ENCODE peak calls at places on chromosomes 5 and 9, in four cellular contexts. One of them, this sample, is unnamed.

GRCh38 chr5:81233080-81233634 is at the start of gene CKMT2:
- DNase-seq in K562: no peak
- DNase-seq in HL-60: no peak
- DNase-seq in GM12878: no peak
- DNase-seq in this sample: peak

GRCh38 chr5:14741131-14741530 is 76.6 kb downstream of the OTULIN start:
- DNase-seq in K562: no peak
- DNase-seq in HL-60: no peak
- DNase-seq in GM12878: no peak
- DNase-seq in this sample: no peak

GRCh38 chr5:151048526-151048925 is 28.1 kb downstream of the GPX3 start:
- DNase-seq in K562: no peak
- DNase-seq in HL-60: no peak
- DNase-seq in GM12878: no peak
- DNase-seq in this sample: no peak

GRCh38 chr5:132777209-132778069 is at the start of gene SEPTIN8:
- DNase-seq in K562: peak
- DNase-seq in HL-60: no peak
- DNase-seq in GM12878: no peak
- DNase-seq in this sample: peak

GRCh38 chr9:14153310-14153720 is 160.6 kb downstream of the NFIB start:
- DNase-seq in K562: no peak
- DNase-seq in HL-60: no peak
- DNase-seq in GM12878: no peak
- DNase-seq in this sample: no peak

GRCh38 chr5:16508730-16509531 is 43.3 kb upstream of the ZNF622 start:
- DNase-seq in K562: no peak
- DNase-seq in HL-60: peak
- DNase-seq in GM12878: no peak
- DNase-seq in this sample: no peak

GRCh38 chr9:13278368-13279246 is 885 bp downstream of the MPDZ start:
- DNase-seq in K562: peak
- DNase-seq in HL-60: no peak
- DNase-seq in GM12878: no peak
- DNase-seq in this sample: no peak

GRCh38 chr5:123875444-123876264 is 363.7 kb downstream of the CSNK1G3 start:
- DNase-seq in K562: no peak
- DNase-seq in HL-60: no peak
- DNase-seq in GM12878: no peak
- DNase-seq in this sample: no peak

GRCh38 chr5:35125746-35126145 is 78.0 kb upstream of the AGXT2 start:
- DNase-seq in K562: no peak
- DNase-seq in HL-60: no peak
- DNase-seq in GM12878: no peak
- DNase-seq in this sample: no peak

GRCh38 chr5:128736567-128736966 is 198.5 kb upstream of the FBN2 start:
- DNase-seq in K562: no peak
- DNase-seq in HL-60: no peak
- DNase-seq in GM12878: no peak
- DNase-seq in this sample: no peak

GRCh38 chr5:71816307-71816706 is 97.2 kb downstream of the CARTPT start:
- DNase-seq in K562: no peak
- DNase-seq in HL-60: no peak
- DNase-seq in GM12878: no peak
- DNase-seq in this sample: no peak

GRCh38 chr9:36878161-36878560 is 155.9 kb downstream of the PAX5 start:
- DNase-seq in K562: no peak
- DNase-seq in HL-60: no peak
- DNase-seq in GM12878: no peak
- DNase-seq in this sample: no peak

GRCh38 chr5:78518365-78519197 is 130.0 kb downstream of the LHFPL2 start:
- DNase-seq in K562: no peak
- DNase-seq in HL-60: no peak
- DNase-seq in GM12878: no peak
- DNase-seq in this sample: no peak

GRCh38 chr5:180294913-180295555 is 3.2 kb upstream of the MAPK9 start:
- DNase-seq in K562: no peak
- DNase-seq in HL-60: no peak
- DNase-seq in GM12878: no peak
- DNase-seq in this sample: no peak

GRCh38 chr9:81592890-81593271 is 96.5 kb downstream of the TLE1 start:
- DNase-seq in K562: no peak
- DNase-seq in HL-60: no peak
- DNase-seq in GM12878: no peak
- DNase-seq in this sample: no peak

GRCh38 chr5:169804861-169805260 is 167.8 kb downstream of the DOCK2 start:
- DNase-seq in K562: no peak
- DNase-seq in HL-60: no peak
- DNase-seq in GM12878: no peak
- DNase-seq in this sample: no peak

GRCh38 chr5:71719092-71719964 is at the start of gene CARTPT:
- DNase-seq in K562: peak
- DNase-seq in HL-60: no peak
- DNase-seq in GM12878: no peak
- DNase-seq in this sample: no peak

GRCh38 chr5:172864747-172865146 is 30.7 kb downstream of the ERGIC1 start:
- DNase-seq in K562: no peak
- DNase-seq in HL-60: no peak
- DNase-seq in GM12878: no peak
- DNase-seq in this sample: no peak

GRCh38 chr9:109753308-109753707 is 26.7 kb upstream of the PALM2AKAP2 start:
- DNase-seq in K562: no peak
- DNase-seq in HL-60: no peak
- DNase-seq in GM12878: no peak
- DNase-seq in this sample: no peak

GRCh38 chr9:107316795-107317661 is 33.9 kb downstream of the RAD23B start:
- DNase-seq in K562: no peak
- DNase-seq in HL-60: peak
- DNase-seq in GM12878: no peak
- DNase-seq in this sample: no peak

GRCh38 chr5:98458004-98458403 is 315.5 kb upstream of the RGMB start:
- DNase-seq in K562: no peak
- DNase-seq in HL-60: no peak
- DNase-seq in GM12878: no peak
- DNase-seq in this sample: no peak
- TF ChIP-seq SPI1 in K562: no peak
- TF ChIP-seq SPI1 in HL-60: no peak
- TF ChIP-seq SPI1 in GM12878: no peak
- TF ChIP-seq SPI1 in this sample: no peak

GRCh38 chr9:137464291-137464999 is 5.3 kb upstream of the NSMF start:
- DNase-seq in K562: no peak
- DNase-seq in HL-60: no peak
- DNase-seq in GM12878: no peak
- DNase-seq in this sample: no peak
- TF ChIP-seq SPI1 in K562: no peak
- TF ChIP-seq SPI1 in HL-60: no peak
- TF ChIP-seq SPI1 in GM12878: no peak
- TF ChIP-seq SPI1 in this sample: no peak

GRCh38 chr5:73763300-73764032 is 137.5 kb downstream of the ARHGEF28 start:
- DNase-seq in K562: no peak
- DNase-seq in HL-60: no peak
- DNase-seq in GM12878: no peak
- DNase-seq in this sample: no peak
- TF ChIP-seq SPI1 in K562: no peak
- TF ChIP-seq SPI1 in HL-60: no peak
- TF ChIP-seq SPI1 in GM12878: no peak
- TF ChIP-seq SPI1 in this sample: no peak

DNA sequence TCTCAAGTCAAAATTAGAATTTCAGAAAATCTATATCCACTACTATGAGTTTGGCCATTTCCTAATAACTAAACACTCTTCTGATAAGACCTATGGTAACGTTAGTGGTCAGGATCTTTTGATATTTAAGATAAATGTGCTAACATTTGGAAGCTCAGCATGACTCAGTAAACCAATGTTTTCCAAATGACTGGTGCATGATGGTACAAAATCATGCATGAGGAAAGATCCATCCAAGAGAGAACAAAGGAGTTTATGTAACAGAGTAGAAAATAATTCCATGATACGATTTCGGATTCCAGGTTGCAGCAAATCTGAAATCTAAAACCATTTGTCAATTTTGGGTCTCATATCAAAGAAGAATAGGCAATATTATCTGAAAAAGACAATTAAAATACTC is 279.2 kb downstream of the NSG2 start:
- DNase-seq in K562: no peak
- DNase-seq in HL-60: no peak
- DNase-seq in GM12878: no peak
- DNase-seq in this sample: no peak
- TF ChIP-seq SPI1 in K562: no peak
- TF ChIP-seq SPI1 in HL-60: no peak
- TF ChIP-seq SPI1 in GM12878: no peak
- TF ChIP-seq SPI1 in this sample: no peak

GRCh38 chr5:68415177-68416085 is 199.9 kb downstream of the PIK3R1 start:
- DNase-seq in K562: no peak
- DNase-seq in HL-60: peak
- DNase-seq in GM12878: no peak
- DNase-seq in this sample: no peak
- TF ChIP-seq SPI1 in K562: peak
- TF ChIP-seq SPI1 in HL-60: peak
- TF ChIP-seq SPI1 in GM12878: peak
- TF ChIP-seq SPI1 in this sample: peak

GRCh38 chr9:3401556-3401955 is 124.2 kb downstream of the RFX3 start:
- DNase-seq in K562: no peak
- DNase-seq in HL-60: no peak
- DNase-seq in GM12878: no peak
- DNase-seq in this sample: no peak
- TF ChIP-seq SPI1 in K562: no peak
- TF ChIP-seq SPI1 in HL-60: no peak
- TF ChIP-seq SPI1 in GM12878: no peak
- TF ChIP-seq SPI1 in this sample: no peak

GRCh38 chr9:76987594-76988200 is 31.8 kb upstream of the FOXB2 start:
- DNase-seq in K562: peak
- DNase-seq in HL-60: peak
- DNase-seq in GM12878: peak
- DNase-seq in this sample: peak
- TF ChIP-seq SPI1 in K562: no peak
- TF ChIP-seq SPI1 in HL-60: no peak
- TF ChIP-seq SPI1 in GM12878: no peak
- TF ChIP-seq SPI1 in this sample: no peak

GRCh38 chr5:120684749-120685415 is 220.8 kb downstream of the PRR16 start:
- DNase-seq in K562: no peak
- DNase-seq in HL-60: no peak
- DNase-seq in GM12878: no peak
- DNase-seq in this sample: no peak
- TF ChIP-seq SPI1 in K562: no peak
- TF ChIP-seq SPI1 in HL-60: no peak
- TF ChIP-seq SPI1 in GM12878: no peak
- TF ChIP-seq SPI1 in this sample: no peak

GRCh38 chr9:136629879-136630661 is 32.6 kb upstream of the EGFL7 start:
- DNase-seq in K562: peak
- DNase-seq in HL-60: peak
- DNase-seq in GM12878: no peak
- DNase-seq in this sample: peak
- TF ChIP-seq SPI1 in K562: no peak
- TF ChIP-seq SPI1 in HL-60: no peak
- TF ChIP-seq SPI1 in GM12878: no peak
- TF ChIP-seq SPI1 in this sample: no peak

DNA sequence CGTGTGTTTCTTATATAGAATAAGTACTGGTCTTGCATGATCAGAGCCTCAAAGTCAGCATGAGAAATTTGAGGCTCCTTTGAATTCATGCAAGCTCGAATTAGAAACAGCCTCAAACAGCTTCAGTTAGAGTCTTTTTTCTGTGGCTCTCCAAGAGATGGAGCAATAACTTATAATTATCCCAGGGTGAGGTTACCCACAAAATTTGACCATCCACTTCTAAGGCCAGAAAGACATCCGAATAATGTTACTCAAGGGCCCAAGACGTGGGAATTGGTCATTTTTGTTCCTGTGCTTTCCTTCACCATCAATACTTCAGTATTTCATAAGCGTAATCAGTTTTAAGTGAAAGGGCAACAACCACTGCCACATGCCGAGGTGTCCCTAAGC is 89.7 kb downstream of the DAPK1 start:
- DNase-seq in K562: no peak
- DNase-seq in HL-60: no peak
- DNase-seq in GM12878: no peak
- DNase-seq in this sample: no peak
- TF ChIP-seq SPI1 in K562: no peak
- TF ChIP-seq SPI1 in HL-60: no peak
- TF ChIP-seq SPI1 in GM12878: no peak
- TF ChIP-seq SPI1 in this sample: no peak

This sample was measured in GM12891.